ENCODE peak calls at places on chromosomes 4 and X, in five cellular contexts. Q is esophagus muscularis mucosa, L is sigmoid colon, I is HCT116, M is GM23338. H is an unnamed sample.
A peak's percentile ranks its signal among the peaks of the same experiment; 100 is the strongest.

GRCh38 chrX:47645530-47645929 is 4.8 kb downstream of the ELK1 start:
- DNase-seq in Q (no peak), L (no peak), I (no peak), M (no peak), H (no peak)

GRCh38 chr4:10092481-10093272 is 23.9 kb downstream of the WDR1 start:
- DNase-seq in Q (no peak), L (no peak), I (no peak), M (no peak), H (no peak)

GRCh38 chrX:103356897-103357296 is 591 bp downstream of the TCEAL9 start:
- DNase-seq in Q (no peak), L (no peak), I (no peak), M (peak; percentile 40), H (no peak)

GRCh38 chr4:26058537-26058936 is 144.5 kb downstream of the SMIM20 start:
- DNase-seq in Q (no peak), L (no peak), I (no peak), M (no peak), H (no peak)

GRCh38 chrX:8632949-8633348 is 99.0 kb downstream of the ANOS1 start:
- DNase-seq in Q (no peak), L (no peak), I (no peak), M (peak; percentile 17), H (no peak)

GRCh38 chr4:169225058-169225751 is 45.6 kb downstream of the SH3RF1 start:
- DNase-seq in Q (peak; percentile 55), L (no peak), I (peak; percentile 93), M (no peak), H (no peak)

GRCh38 chr4:38560340-38560739 is 103.7 kb upstream of the KLF3 start:
- DNase-seq in Q (no peak), L (no peak), I (no peak), M (no peak), H (no peak)

GRCh38 chr4:168882650-168883233 is 127.3 kb downstream of the CBR4 start:
- DNase-seq in Q (no peak), L (peak; percentile 75), I (no peak), M (no peak), H (no peak)

DNA sequence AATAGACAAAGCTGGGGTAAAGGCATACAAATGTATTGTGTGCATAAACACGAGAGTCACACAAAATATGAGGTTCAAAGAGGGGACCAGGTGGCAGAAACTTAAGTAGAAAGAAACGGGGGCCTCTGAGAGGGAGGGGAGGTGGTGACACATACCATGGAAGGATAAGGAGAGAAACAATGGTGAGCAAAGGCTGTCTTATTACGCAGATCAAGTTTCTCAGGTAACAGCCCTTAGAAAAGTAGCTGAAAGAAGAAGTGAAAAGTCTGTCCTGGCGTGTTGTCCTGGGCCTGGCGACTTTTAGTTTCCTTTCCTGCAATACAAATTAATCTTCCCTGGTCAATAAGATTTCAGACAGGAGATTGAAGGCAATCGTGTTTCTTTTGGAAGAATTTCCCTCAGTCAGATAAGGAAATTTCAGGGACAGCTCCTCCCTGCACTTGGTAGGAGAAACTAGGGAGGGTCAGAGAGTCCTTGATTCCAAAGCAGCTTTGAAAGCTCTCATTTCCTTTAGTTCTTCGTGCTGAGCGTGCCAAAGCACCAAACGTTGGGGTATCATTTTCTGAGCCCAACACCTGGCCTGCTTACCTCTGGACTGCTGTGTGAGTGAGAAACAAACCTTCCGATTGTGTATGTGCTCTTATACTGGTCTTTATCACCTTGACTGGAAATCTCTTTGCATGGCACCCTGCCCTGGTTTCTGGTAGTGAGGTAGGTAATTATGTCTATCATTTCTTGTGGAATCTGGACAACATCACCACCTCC is 676.7 kb upstream of the LCORL start:
- DNase-seq in Q (no peak), L (no peak), I (no peak), M (peak; percentile 11), H (no peak)
- TF ChIP-seq POLR2AphosphoS5 in Q (no peak), L (no peak), I (no peak), M (no peak), H (no peak)

GRCh38 chr4:8278009-8278395 is 8.4 kb downstream of the HTRA3 start:
- DNase-seq in Q (no peak), L (peak; percentile 79), I (no peak), M (no peak), H (no peak)

GRCh38 chr4:8278421-8279287 is 9.1 kb downstream of the HTRA3 start:
- DNase-seq in Q (no peak), L (peak; percentile 85), I (no peak), M (no peak), H (no peak)

GRCh38 chr4:8280158-8280875 is 10.8 kb downstream of the HTRA3 start:
- DNase-seq in Q (no peak), L (peak; percentile 58), I (no peak), M (no peak), H (no peak)

GRCh38 chr4:8280876-8281440 is 11.4 kb downstream of the HTRA3 start:
- DNase-seq in Q (no peak), L (peak; percentile 61), I (no peak), M (no peak), H (no peak)

DNA sequence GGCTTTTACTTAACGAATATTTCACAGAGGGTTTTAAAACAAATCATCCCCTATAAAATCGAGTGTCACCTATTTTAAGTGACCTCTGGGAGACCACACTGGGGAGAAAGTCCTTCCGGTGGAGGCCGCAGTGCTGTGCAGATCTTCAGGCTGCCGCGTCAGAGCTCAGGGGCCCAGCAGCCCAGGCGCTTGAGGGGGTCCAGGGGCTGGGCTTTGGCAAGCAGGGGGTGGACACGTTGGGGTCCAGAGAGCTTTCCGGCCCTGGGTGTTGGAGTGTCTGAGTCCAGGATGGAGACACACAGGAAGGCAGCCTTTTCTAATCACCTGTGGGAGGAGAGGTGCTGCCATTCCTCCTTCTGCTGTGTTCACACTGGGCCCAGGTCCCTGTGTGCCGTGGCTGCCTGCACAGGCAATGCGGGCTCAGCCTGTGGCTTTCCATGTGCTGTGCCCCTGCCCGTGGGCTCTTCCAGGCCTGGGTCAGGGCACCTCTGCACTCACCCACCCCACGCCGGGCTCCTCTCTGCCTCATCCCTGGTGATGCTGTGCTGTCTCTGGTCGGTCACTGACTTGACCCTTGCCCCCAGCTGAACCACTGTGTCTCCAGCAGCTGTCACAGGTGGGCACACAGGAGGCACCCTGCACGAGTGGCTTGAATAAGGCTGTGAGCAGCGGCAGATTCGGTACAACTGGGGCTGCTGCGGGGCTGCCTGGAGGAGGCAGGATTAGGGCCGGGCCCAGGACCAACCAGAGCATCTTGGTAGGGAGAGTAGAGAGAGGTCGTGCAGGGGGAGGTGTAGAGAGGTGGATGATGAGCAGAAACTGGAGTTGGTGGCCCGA is 10.0 kb downstream of the HTRA3 start:
- DNase-seq in Q (no peak), L (peak; percentile 65), I (no peak), M (no peak), H (no peak)
- H3K4me1 ChIP-seq in Q (peaks cover 83% of the 10 kb centered on the region), L (no peaks in the 10 kb centered on the region), I (no peaks in the 10 kb centered on the region), M (no peaks in the 10 kb centered on the region), H (peaks cover 81% of the 10 kb centered on the region)

GRCh38 chr4:146032234-146032860 is 93.7 kb upstream of the ZNF827 start:
- DNase-seq in Q (no peak), L (no peak), I (no peak), M (peak; percentile 19), H (no peak)

GRCh38 chr4:146029147-146029546 is 90.5 kb upstream of the ZNF827 start:
- DNase-seq in Q (no peak), L (no peak), I (no peak), M (no peak), H (no peak)

GRCh38 chr4:146029939-146030710 is 91.5 kb upstream of the ZNF827 start:
- DNase-seq in Q (no peak), L (no peak), I (no peak), M (peak; percentile 70), H (no peak)

GRCh38 chr4:146033149-146033548 is 94.5 kb upstream of the ZNF827 start:
- DNase-seq in Q (no peak), L (no peak), I (no peak), M (peak; percentile 21), H (no peak)
- H3K4me3 ChIP-seq in Q (no peak overlapping the region), L (no peak overlapping the region), I (no peak overlapping the region), M (no peak overlapping the region), H (no peak overlapping the region)

GRCh38 chr4:152957437-152958185 is 21.5 kb downstream of the FHDC1 start:
- DNase-seq in Q (no peak), L (no peak), I (no peak), M (peak; percentile 46), H (no peak)

GRCh38 chr4:152962160-152962559 is 26.0 kb downstream of the FHDC1 start:
- DNase-seq in Q (no peak), L (no peak), I (no peak), M (no peak), H (peak; percentile 20)

GRCh38 chr4:152961752-152962117 is 25.6 kb downstream of the FHDC1 start:
- DNase-seq in Q (no peak), L (no peak), I (no peak), M (no peak), H (no peak)

GRCh38 chr4:152959080-152959479 is 23.0 kb downstream of the FHDC1 start:
- DNase-seq in Q (no peak), L (no peak), I (no peak), M (no peak), H (no peak)

DNA sequence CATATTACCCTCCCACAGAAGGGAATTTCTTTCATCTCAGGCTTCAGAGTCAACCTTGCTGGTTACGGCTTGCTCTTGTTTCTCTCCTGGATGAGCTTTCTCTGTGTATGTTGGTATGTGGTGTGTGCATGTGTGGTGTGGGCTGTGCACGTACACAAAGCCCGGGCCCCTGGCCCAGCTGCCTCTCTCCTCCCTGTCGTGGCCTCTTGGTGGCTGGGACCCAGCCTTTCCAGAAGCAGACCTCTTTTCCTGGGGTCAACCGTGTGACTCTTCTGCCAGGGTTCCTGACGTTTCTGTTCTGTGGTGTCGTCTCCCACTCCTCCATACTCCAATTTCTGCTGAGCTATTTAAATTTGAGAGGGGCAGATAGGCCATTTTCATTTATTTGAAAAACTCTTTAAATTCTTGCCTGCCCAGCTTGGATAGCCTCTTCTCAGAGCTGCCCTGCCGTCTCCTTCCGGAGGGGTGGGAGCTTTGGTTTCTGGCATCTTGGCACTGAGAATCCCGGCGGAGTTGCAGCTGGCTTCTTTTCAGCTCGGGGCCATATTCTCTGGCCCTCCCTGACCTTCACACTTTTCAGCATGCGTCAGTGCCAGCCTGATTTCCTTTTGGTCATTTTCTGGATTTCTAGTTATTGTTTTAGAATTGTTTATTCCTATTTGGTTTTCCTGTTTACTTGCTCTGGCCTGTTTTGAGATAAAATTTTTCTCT is 25.1 kb downstream of the FHDC1 start:
- DNase-seq in Q (no peak), L (no peak), I (no peak), M (no peak), H (no peak)
- TF ChIP-seq POLR2AphosphoS5 in Q (no peak), L (no peak), I (no peak), M (no peak), H (peak; percentile 15)

DNA sequence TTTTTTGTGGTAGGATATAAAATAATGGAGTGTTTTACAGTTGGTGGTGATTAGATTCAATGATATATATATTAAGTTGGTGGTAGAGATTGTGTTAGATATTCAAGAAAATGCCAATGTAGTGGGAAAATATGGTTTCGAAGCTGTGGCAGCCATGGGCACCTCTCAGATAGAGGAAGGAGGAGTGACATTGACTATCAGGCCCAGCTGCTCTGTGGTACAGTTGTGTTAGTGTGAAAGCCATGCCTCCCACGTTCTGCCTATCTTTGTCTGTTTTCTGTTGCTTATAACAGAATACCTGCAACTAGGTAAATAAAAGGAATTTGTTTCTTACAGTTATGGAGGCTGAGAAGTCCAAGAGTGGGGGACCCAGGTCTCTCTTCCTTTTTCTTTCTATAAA is 101.9 kb downstream of the ARHGAP10 start:
- DNase-seq in Q (peak; percentile 39), L (no peak), I (no peak), M (no peak), H (no peak)
- H3K4me1 ChIP-seq in Q (peaks cover 88% of the 10 kb centered on the region), L (peaks cover 8% of the 10 kb centered on the region), I (peaks cover 32% of the 10 kb centered on the region), M (peaks cover 26% of the 10 kb centered on the region), H (peaks cover 52% of the 10 kb centered on the region)